ENCODE peak calls at places on chromosomes 13 and 19, in five cellular contexts. T is pancreas, Y is left ventricle myocardium inferior, X is adrenal gland, C is heart left ventricle. I is an unnamed sample.
A peak's percentile ranks its signal among the peaks of the same experiment; 100 is the strongest.

GRCh38 chr13:35818577-35819165 is 312.5 kb downstream of the DCLK1 start:
- DNase-seq in T (no peak), Y (no peak), X (no peak), C (no peak), I (peak; percentile 62)

GRCh38 chr13:40149611-40150283 is 494.3 kb downstream of the COG6 start:
- DNase-seq in T (no peak), Y (no peak), X (peak; percentile 67), C (peak; percentile 40), I (peak; percentile 94)

GRCh38 chr13:51960766-51961165 is 50.5 kb downstream of the ATP7B start:
- DNase-seq in T (no peak), Y (no peak), X (no peak), C (no peak), I (no peak)

GRCh38 chr13:20254076-20254475 is 22.0 kb upstream of the GJB6 start:
- DNase-seq in T (no peak), Y (no peak), X (no peak), C (no peak), I (no peak)

GRCh38 chr13:20118268-20119140 is 42.3 kb downstream of the GJA3 start:
- DNase-seq in T (peak; percentile 86), Y (peak; percentile 48), X (peak; percentile 57), C (peak; percentile 71), I (peak; percentile 89)

GRCh38 chr13:80180745-80181144 is 160.2 kb downstream of the SPRY2 start:
- DNase-seq in T (no peak), Y (no peak), X (no peak), C (no peak), I (no peak)

GRCh38 chr13:46721054-46721453 is 75.9 kb downstream of the ESD start:
- DNase-seq in T (no peak), Y (peak; percentile 19), X (peak; percentile 58), C (peak; percentile 37), I (peak; percentile 35)

GRCh38 chr19:44725251-44725650 is 23.3 kb upstream of the BCL3 start:
- DNase-seq in T (peak; percentile 88), Y (no peak), X (peak; percentile 68), C (peak; percentile 62), I (peak; percentile 62)

GRCh38 chr13:32117696-32118095 is 86.1 kb downstream of the FRY start:
- DNase-seq in T (no peak), Y (peak; percentile 58), X (peak; percentile 77), C (peak; percentile 89), I (no peak)

GRCh38 chr13:43153436-43154082 is 130.2 kb downstream of the DNAJC15 start:
- DNase-seq in T (no peak), Y (no peak), X (no peak), C (no peak), I (no peak)

GRCh38 chr13:74217816-74218215 is 83.6 kb upstream of the KLF12 start:
- DNase-seq in T (no peak), Y (no peak), X (no peak), C (no peak), I (no peak)

GRCh38 chr19:50749490-50749889 is 20.8 kb upstream of the GPR32 start:
- DNase-seq in T (no peak), Y (no peak), X (no peak), C (no peak), I (no peak)

GRCh38 chr13:24693862-24694471 is 13.8 kb downstream of the ATP12A start:
- DNase-seq in T (no peak), Y (no peak), X (peak; percentile 67), C (no peak), I (peak; percentile 88)

GRCh38 chr19:58038688-58039204 is 4.9 kb downstream of the ZSCAN1 start:
- DNase-seq in T (no peak), Y (no peak), X (no peak), C (no peak), I (no peak)

GRCh38 chr13:83773961-83774360 is 108.3 kb downstream of the SLITRK1 start:
- DNase-seq in T (no peak), Y (no peak), X (no peak), C (no peak), I (no peak)

GRCh38 chr13:24215732-24216131 is 55.2 kb downstream of the SPATA13 start:
- DNase-seq in T (no peak), Y (peak; percentile 31), X (peak; percentile 87), C (peak; percentile 52), I (no peak)

GRCh38 chr19:39341122-39341719 is 1.0 kb upstream of the SAMD4B start:
- DNase-seq in T (no peak), Y (peak; percentile 27), X (peak; percentile 16), C (peak; percentile 43), I (peak; percentile 94)

GRCh38 chr19:49677232-49677881 is at the start of gene PRMT1:
- DNase-seq in T (peak; percentile 79), Y (no peak), X (peak; percentile 46), C (no peak), I (peak; percentile 93)

GRCh38 chr13:83577183-83577582 is 305.1 kb downstream of the SLITRK1 start:
- DNase-seq in T (no peak), Y (no peak), X (no peak), C (no peak), I (no peak)

GRCh38 chr13:35857769-35858168 is 273.4 kb downstream of the DCLK1 start:
- DNase-seq in T (no peak), Y (no peak), X (no peak), C (no peak), I (no peak)

GRCh38 chr13:80168089-80168850 is 172.7 kb downstream of the SPRY2 start:
- DNase-seq in T (no peak), Y (no peak), X (peak; percentile 5), C (peak; percentile 28), I (no peak)

GRCh38 chr19:47021536-47022139 is 2.0 kb downstream of the NPAS1 start:
- DNase-seq in T (peak; percentile 61), Y (no peak), X (no peak), C (no peak), I (peak; percentile 81)

GRCh38 chr13:76884167-76884566 is 2.0 kb downstream of the KCTD12 start:
- DNase-seq in T (peak; percentile 56), Y (peak; percentile 27), X (no peak), C (peak; percentile 38), I (peak; percentile 72)

GRCh38 chr19:40603071-40603718 is 2.0 kb downstream of the LTBP4 start:
- DNase-seq in T (no peak), Y (no peak), X (no peak), C (peak; percentile 22), I (peak; percentile 68)
- TF ChIP-seq CTCF in T (no peak), Y (no peak), X (no peak), C (no peak), I (no peak)

GRCh38 chr19:42327381-42327780 is 1.9 kb downstream of the MEGF8 start:
- DNase-seq in T (no peak), Y (no peak), X (no peak), C (no peak), I (peak; percentile 26)

GRCh38 chr19:42333018-42333417 is 7.6 kb downstream of the MEGF8 start:
- DNase-seq in T (no peak), Y (no peak), X (no peak), C (no peak), I (peak; percentile 11)

GRCh38 chr19:42332059-42332458 is 6.6 kb downstream of the MEGF8 start:
- DNase-seq in T (no peak), Y (peak; percentile 37), X (no peak), C (no peak), I (no peak)

GRCh38 chr19:42328854-42329253 is 3.4 kb downstream of the MEGF8 start:
- DNase-seq in T (no peak), Y (no peak), X (no peak), C (no peak), I (peak; percentile 72)

DNA sequence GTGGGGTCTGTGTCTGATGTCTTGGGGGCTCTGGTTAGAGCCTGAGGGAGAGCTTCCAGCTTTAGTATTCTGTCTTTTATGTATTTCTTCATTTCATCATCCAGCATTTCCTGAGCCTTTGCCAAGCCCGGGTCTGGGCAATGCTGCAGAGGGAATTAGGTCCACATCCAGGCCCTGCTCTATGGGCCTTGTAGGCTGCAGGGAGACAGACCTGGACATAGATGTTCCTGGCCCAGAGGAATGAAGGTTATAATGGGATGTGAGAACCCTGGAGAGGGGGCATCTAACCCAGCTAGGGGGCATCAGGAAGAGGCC is 5.0 kb downstream of the MEGF8 start:
- DNase-seq in T (no peak), Y (no peak), X (peak; percentile 22), C (no peak), I (peak; percentile 55)
- H3K27ac ChIP-seq in T (no peak overlapping the region), Y (no peak overlapping the region), X (no peak overlapping the region), C (no peak overlapping the region), I (no peak overlapping the region)

GRCh38 chr19:18646535-18647370 is 9.9 kb downstream of the KLHL26 start:
- DNase-seq in T (no peak), Y (no peak), X (no peak), C (no peak), I (peak; percentile 70)

GRCh38 chr19:18645035-18645511 is 8.2 kb downstream of the KLHL26 start:
- DNase-seq in T (no peak), Y (no peak), X (peak; percentile 69), C (no peak), I (peak; percentile 88)

GRCh38 chr19:18647371-18647767 is 10.5 kb downstream of the KLHL26 start:
- DNase-seq in T (no peak), Y (no peak), X (no peak), C (no peak), I (peak; percentile 49)

GRCh38 chr19:18647807-18648206 is 11.0 kb downstream of the KLHL26 start:
- DNase-seq in T (no peak), Y (no peak), X (no peak), C (no peak), I (peak; percentile 21)

DNA sequence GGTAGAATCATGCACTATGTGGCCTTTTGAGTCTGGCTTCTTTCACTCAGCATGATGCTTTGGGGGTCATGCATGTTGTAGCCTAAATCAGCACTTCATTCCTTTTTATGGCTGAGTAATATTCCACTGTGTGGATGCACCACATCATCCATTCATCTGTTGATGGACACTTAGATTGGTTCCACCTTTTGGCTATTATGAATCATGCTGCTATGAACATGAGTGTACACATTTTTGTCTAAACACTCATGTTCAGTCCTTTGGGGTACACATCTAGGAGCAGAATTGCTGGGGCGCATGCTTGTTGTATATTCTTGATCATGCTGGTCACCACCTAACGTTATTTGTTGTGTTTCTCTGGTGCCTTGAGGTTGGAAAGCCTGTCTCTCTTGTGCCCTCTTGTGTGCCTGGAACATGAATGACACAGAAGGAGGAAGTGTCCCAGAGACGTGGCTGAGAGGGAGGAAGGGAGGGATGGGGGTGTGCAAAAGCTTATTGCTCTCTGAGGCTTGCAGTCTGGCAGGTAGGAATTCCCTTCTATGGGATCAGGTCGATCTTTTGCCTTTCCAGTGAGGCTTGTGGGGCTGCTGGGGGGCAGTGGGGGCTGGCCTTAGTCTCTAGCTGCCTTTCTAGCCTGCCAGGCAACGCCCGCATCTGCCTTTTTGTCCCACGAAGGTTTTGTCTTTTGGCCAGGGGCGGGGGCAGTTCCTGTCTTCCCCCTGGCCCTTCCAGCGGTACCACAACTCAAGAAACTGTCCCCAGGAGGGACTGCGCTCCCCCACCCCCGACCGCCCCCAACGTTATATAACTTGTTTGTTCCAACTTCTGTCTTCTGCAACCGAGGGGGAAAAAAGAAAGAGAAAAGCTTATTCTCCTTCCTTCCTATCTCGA is 7.6 kb downstream of the KLHL26 start:
- DNase-seq in T (no peak), Y (no peak), X (no peak), C (no peak), I (peak; percentile 75)
- TF ChIP-seq CTCF in T (no peak), Y (no peak), X (no peak), C (no peak), I (no peak)

DNA sequence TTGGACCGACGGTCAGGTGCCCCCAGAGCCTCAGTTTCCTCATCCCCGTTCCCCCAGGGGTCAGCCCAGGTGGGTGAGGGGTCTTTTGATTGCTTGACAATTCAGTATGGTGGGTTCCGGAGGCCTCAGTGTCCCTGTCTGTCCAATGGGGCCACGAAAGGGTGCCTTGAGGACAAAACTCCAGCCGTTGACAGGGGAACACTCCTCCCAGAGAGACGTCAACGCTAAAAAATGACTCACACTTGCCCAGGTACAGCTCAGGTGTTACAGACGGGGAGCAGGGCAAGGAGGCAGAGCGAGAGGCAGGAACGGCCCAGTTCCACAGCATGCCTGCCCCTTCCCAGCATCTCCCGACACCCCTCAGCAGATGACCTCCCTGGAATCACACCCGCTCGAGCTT is 1.8 kb downstream of the TNFAIP8L1 start:
- DNase-seq in T (no peak), Y (no peak), X (no peak), C (no peak), I (peak; percentile 61)
- H3K27ac ChIP-seq in T (no peak overlapping the region), Y (peak overlapping the region; percentile 90), X (no peak overlapping the region), C (no peak overlapping the region), I (no peak overlapping the region)